ENCODE peak calls at places on chromosomes 7 and 10, in nine cellular contexts. One of them, this sample, is unnamed.
A peak's percentile ranks its signal among the peaks of the same experiment; 100 is the strongest.

GRCh38 chr7:150739045-150739432 is 1.8 kb downstream of the GIMAP5 start:
- DNase-seq in stimulated activated CD8-positive, alpha-beta memory T cell treated with anti-CD3 and anti-CD28 coated beads, Interleukin-4, amount 100 ng/mL, for 4 hours: no peak
- DNase-seq in neural crest cell: no peak
- DNase-seq in mammary epithelial cell: no peak
- DNase-seq in G401: no peak
- DNase-seq in small intestine: no peak
- DNase-seq in lower leg skin: no peak
- DNase-seq in GM12892: no peak
- DNase-seq in GM12891: no peak
- DNase-seq in this sample: no peak

GRCh38 chr7:100008525-100008924 is 6.9 kb upstream of the ZKSCAN1 start:
- DNase-seq in GM12892: no peak
- DNase-seq in lower leg skin: no peak
- DNase-seq in small intestine: peak; percentile 61
- DNase-seq in mammary epithelial cell: no peak
- DNase-seq in stimulated activated CD8-positive, alpha-beta memory T cell treated with anti-CD3 and anti-CD28 coated beads, Interleukin-4, amount 100 ng/mL, for 4 hours: no peak
- DNase-seq in G401: no peak
- DNase-seq in GM12891: no peak
- DNase-seq in neural crest cell: no peak
- DNase-seq in this sample: no peak

GRCh38 chr10:24873281-24873683 is 79.1 kb downstream of the PRTFDC1 start:
- DNase-seq in lower leg skin: no peak
- DNase-seq in GM12892: no peak
- DNase-seq in stimulated activated CD8-positive, alpha-beta memory T cell treated with anti-CD3 and anti-CD28 coated beads, Interleukin-4, amount 100 ng/mL, for 4 hours: no peak
- DNase-seq in small intestine: no peak
- DNase-seq in mammary epithelial cell: peak; percentile 84
- DNase-seq in G401: peak; percentile 25
- DNase-seq in neural crest cell: no peak
- DNase-seq in GM12891: no peak
- DNase-seq in this sample: no peak

GRCh38 chr7:32427769-32428291 is 62.4 kb downstream of the LSM5 start:
- DNase-seq in small intestine: peak; percentile 24
- DNase-seq in GM12892: peak; percentile 27
- DNase-seq in G401: peak; percentile 53
- DNase-seq in mammary epithelial cell: peak; percentile 77
- DNase-seq in neural crest cell: peak; percentile 91
- DNase-seq in GM12891: peak; percentile 62
- DNase-seq in lower leg skin: no peak
- DNase-seq in stimulated activated CD8-positive, alpha-beta memory T cell treated with anti-CD3 and anti-CD28 coated beads, Interleukin-4, amount 100 ng/mL, for 4 hours: peak; percentile 11
- DNase-seq in this sample: peak; percentile 36

GRCh38 chr10:59362184-59362966 is at the start of gene FAM13C:
- DNase-seq in stimulated activated CD8-positive, alpha-beta memory T cell treated with anti-CD3 and anti-CD28 coated beads, Interleukin-4, amount 100 ng/mL, for 4 hours: no peak
- DNase-seq in lower leg skin: peak; percentile 93
- DNase-seq in neural crest cell: peak; percentile 48
- DNase-seq in GM12892: no peak
- DNase-seq in GM12891: no peak
- DNase-seq in small intestine: peak; percentile 49
- DNase-seq in mammary epithelial cell: peak; percentile 54
- DNase-seq in G401: peak; percentile 89
- DNase-seq in this sample: no peak

GRCh38 chr7:69615696-69616095 is 17.4 kb downstream of the AUTS2 start:
- DNase-seq in small intestine: no peak
- DNase-seq in stimulated activated CD8-positive, alpha-beta memory T cell treated with anti-CD3 and anti-CD28 coated beads, Interleukin-4, amount 100 ng/mL, for 4 hours: no peak
- DNase-seq in lower leg skin: no peak
- DNase-seq in neural crest cell: no peak
- DNase-seq in mammary epithelial cell: no peak
- DNase-seq in GM12892: no peak
- DNase-seq in GM12891: no peak
- DNase-seq in G401: no peak
- DNase-seq in this sample: no peak

GRCh38 chr7:45033931-45034290 is 33.9 kb downstream of the CCM2 start:
- DNase-seq in lower leg skin: peak; percentile 75
- DNase-seq in GM12892: no peak
- DNase-seq in small intestine: no peak
- DNase-seq in G401: peak; percentile 93
- DNase-seq in GM12891: no peak
- DNase-seq in stimulated activated CD8-positive, alpha-beta memory T cell treated with anti-CD3 and anti-CD28 coated beads, Interleukin-4, amount 100 ng/mL, for 4 hours: no peak
- DNase-seq in neural crest cell: no peak
- DNase-seq in mammary epithelial cell: peak; percentile 96
- DNase-seq in this sample: no peak

GRCh38 chr10:74255800-74256422 is 104.9 kb downstream of the ADK start:
- DNase-seq in lower leg skin: no peak
- DNase-seq in G401: no peak
- DNase-seq in neural crest cell: no peak
- DNase-seq in GM12891: no peak
- DNase-seq in small intestine: no peak
- DNase-seq in stimulated activated CD8-positive, alpha-beta memory T cell treated with anti-CD3 and anti-CD28 coated beads, Interleukin-4, amount 100 ng/mL, for 4 hours: no peak
- DNase-seq in GM12892: no peak
- DNase-seq in mammary epithelial cell: no peak
- DNase-seq in this sample: no peak

GRCh38 chr7:114085592-114086490 is 167.0 kb upstream of the PPP1R3A start:
- DNase-seq in GM12891: no peak
- DNase-seq in neural crest cell: peak; percentile 57
- DNase-seq in G401: peak; percentile 8
- DNase-seq in small intestine: peak; percentile 95
- DNase-seq in mammary epithelial cell: peak; percentile 16
- DNase-seq in lower leg skin: peak; percentile 95
- DNase-seq in GM12892: peak; percentile 39
- DNase-seq in stimulated activated CD8-positive, alpha-beta memory T cell treated with anti-CD3 and anti-CD28 coated beads, Interleukin-4, amount 100 ng/mL, for 4 hours: no peak
- DNase-seq in this sample: no peak

GRCh38 chr10:86295791-86296190 is 70.8 kb downstream of the GRID1 start:
- DNase-seq in G401: no peak
- DNase-seq in stimulated activated CD8-positive, alpha-beta memory T cell treated with anti-CD3 and anti-CD28 coated beads, Interleukin-4, amount 100 ng/mL, for 4 hours: no peak
- DNase-seq in GM12892: no peak
- DNase-seq in small intestine: no peak
- DNase-seq in lower leg skin: peak; percentile 59
- DNase-seq in mammary epithelial cell: no peak
- DNase-seq in neural crest cell: no peak
- DNase-seq in GM12891: no peak
- DNase-seq in this sample: no peak

GRCh38 chr10:51523440-51523839 is 176.0 kb downstream of the CSTF2T start:
- DNase-seq in lower leg skin: no peak
- DNase-seq in G401: no peak
- DNase-seq in stimulated activated CD8-positive, alpha-beta memory T cell treated with anti-CD3 and anti-CD28 coated beads, Interleukin-4, amount 100 ng/mL, for 4 hours: no peak
- DNase-seq in small intestine: no peak
- DNase-seq in GM12891: no peak
- DNase-seq in GM12892: no peak
- DNase-seq in neural crest cell: no peak
- DNase-seq in mammary epithelial cell: no peak
- DNase-seq in this sample: no peak